ENCODE peak calls at places on chromosome 4, in five cellular contexts. X, F, V, O and T are unnamed samples. For H3K27me3, the result is how much of the 10 kb centered on the place peaks cover.

GRCh38 chr4:96729641-96730040 is 889.7 kb downstream of the PDHA2 start:
- DNase-seq in X (no peak), V (no peak), O (no peak), F (no peak), T (no peak)

GRCh38 chr4:92186239-92186638 is 117.5 kb upstream of the GRID2 start:
- DNase-seq in F (no peak), V (no peak), O (no peak), X (no peak), T (no peak)

GRCh38 chr4:131644619-131645018 is 1504.5 kb upstream of the PCDH10 start:
- DNase-seq in F (peak), O (no peak), V (peak), X (no peak), T (peak)

GRCh38 chr4:24774452-24774851 is 20.9 kb upstream of the SOD3 start:
- DNase-seq in X (no peak), V (no peak), O (no peak), F (peak), T (no peak)

GRCh38 chr4:181650033-181650825 is 593.0 kb upstream of the TENM3 start:
- DNase-seq in V (no peak), X (no peak), O (no peak), F (no peak), T (no peak)

GRCh38 chr4:8281519-8282133 is 12.1 kb downstream of the HTRA3 start:
- DNase-seq in V (no peak), F (peak), X (peak), O (no peak), T (no peak)

GRCh38 chr4:10088135-10089010 is 28.2 kb downstream of the WDR1 start:
- DNase-seq in O (no peak), V (no peak), X (no peak), F (no peak), T (no peak)

GRCh38 chr4:5758741-5759140 is 47.7 kb downstream of the EVC start:
- DNase-seq in V (peak), F (peak), X (no peak), O (no peak), T (no peak)

GRCh38 chr4:175369087-175369486 is 443.0 kb downstream of the GPM6A start:
- DNase-seq in F (peak), X (no peak), V (no peak), O (no peak), T (no peak)

GRCh38 chr4:40209401-40209800 is 12.6 kb downstream of the RHOH start:
- DNase-seq in F (no peak), X (no peak), V (no peak), O (no peak), T (no peak)

GRCh38 chr4:153486281-153487151 is 20.4 kb downstream of the TMEM131L start:
- DNase-seq in V (peak), O (peak), F (peak), X (no peak), T (peak)

GRCh38 chr4:78205601-78206000 is 148.5 kb downstream of the FRAS1 start:
- DNase-seq in F (no peak), O (no peak), X (no peak), V (no peak), T (no peak)

GRCh38 chr4:20493761-20494353 is 206.4 kb upstream of the PACRGL start:
- DNase-seq in F (peak), X (no peak), V (no peak), O (no peak), T (no peak)

GRCh38 chr4:56388311-56388710 is 1.0 kb upstream of the AASDH start:
- DNase-seq in V (no peak), X (no peak), F (no peak), O (no peak), T (no peak)

GRCh38 chr4:67152976-67153375 is 392.3 kb downstream of the CENPC start:
- DNase-seq in O (no peak), V (no peak), F (no peak), X (no peak), T (no peak)

DNA sequence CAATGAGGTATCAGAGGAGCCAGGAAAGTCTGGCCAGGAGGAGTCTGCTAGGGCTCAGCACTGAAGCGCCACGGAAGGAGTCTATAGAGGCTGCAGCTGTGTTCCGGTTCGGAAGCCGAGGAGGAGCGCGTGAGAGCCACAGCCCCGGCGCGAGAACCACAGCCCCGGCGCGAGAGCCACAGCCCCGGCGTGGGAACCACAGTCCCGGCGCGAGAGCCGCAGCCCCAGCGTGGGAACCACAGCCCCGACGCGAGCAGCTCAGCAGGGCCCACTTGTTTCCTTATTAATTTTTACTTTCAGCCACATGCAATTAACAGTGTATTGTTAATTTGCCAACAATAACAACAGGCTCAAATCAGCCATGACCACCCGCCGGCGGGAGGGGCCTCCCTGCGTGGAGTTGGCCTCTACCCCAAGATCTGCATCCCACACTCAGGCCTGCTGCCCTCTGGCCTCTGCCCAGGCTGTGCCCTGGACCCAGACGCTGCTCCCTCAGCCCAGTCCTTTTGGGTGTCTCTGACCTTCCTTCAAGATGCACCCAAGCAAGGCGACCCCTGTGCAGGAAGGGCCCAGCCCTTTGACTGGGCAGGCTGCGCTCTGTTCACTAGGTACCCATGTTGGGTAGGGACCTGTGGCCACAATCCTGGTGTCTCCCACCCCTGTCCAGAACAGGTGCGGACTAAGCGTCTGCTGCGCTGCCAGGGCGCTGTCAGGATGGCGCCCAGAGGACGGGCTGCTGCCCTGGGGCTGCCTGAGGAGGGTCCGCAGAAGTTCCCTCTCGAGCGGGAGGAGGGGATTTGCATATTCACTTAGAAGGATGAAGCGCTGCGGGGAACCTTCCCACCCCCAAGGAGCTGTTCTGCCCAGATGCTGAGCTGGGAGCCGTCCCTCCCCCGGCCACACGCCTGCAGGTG is 113.8 kb downstream of the ADRA2C start:
- DNase-seq in V (no peak), X (no peak), O (no peak), F (no peak), T (no peak)
- H3K27me3 ChIP-seq in V (under half), X (under half), O (under half), F (half or more), T (under half)

GRCh38 chr4:3227878-3228675 is 20.9 kb upstream of the MSANTD1 start:
- DNase-seq in O (no peak), X (peak), V (no peak), F (peak), T (no peak)

GRCh38 chr4:3224971-3225850 is 23.7 kb upstream of the MSANTD1 start:
- DNase-seq in O (no peak), X (peak), V (no peak), F (no peak), T (no peak)

GRCh38 chr4:3225946-3226345 is 23.0 kb upstream of the MSANTD1 start:
- DNase-seq in F (no peak), V (no peak), X (peak), O (no peak), T (no peak)

GRCh38 chr4:3226944-3227343 is 22.0 kb upstream of the MSANTD1 start:
- DNase-seq in F (no peak), V (no peak), O (no peak), X (peak), T (no peak)

GRCh38 chr4:3226467-3226866 is 22.5 kb upstream of the MSANTD1 start:
- DNase-seq in V (no peak), F (no peak), X (peak), O (peak), T (no peak)
- H3K27me3 ChIP-seq in V (under half), F (under half), X (under half), O (under half), T (under half)

DNA sequence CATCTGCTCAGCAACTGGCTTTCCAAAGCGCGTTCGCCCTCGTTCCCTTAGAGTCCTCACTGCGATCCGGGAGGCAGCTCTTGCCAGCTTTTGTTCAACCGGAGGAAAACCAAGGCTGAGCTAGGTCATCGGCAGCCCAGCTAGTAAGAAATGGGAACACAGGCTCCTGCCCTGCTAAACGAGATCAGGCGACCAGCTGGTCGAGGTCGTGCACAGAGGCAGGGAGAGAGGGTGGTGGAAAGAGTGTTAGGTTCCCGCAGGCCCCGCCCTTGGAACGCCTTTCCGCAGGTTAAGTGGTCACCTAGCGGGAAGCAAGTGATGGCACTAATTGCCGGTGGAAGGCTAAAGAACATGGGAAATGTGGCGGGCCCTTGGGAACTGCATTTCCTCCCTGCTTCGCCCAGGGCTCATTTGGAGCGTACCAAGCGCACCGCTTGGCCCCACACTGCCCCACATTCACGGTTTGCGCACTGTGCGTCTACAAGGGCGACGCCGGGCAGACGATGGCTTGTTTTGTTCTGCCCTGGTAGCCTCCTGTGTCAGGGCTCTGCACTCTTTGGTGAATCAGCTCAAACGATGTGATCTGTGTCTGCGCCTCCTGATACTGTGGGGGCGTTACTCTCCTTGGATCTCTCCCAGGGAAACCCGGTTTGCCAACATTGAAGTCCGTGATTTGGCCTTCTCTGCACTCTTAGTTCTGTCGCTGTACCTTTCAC is 7.2 kb upstream of the PRDM8 start:
- DNase-seq in V (no peak), F (peak), X (no peak), O (no peak), T (no peak)
- H3K27me3 ChIP-seq in V (under half), F (under half), X (under half), O (half or more), T (under half)

DNA sequence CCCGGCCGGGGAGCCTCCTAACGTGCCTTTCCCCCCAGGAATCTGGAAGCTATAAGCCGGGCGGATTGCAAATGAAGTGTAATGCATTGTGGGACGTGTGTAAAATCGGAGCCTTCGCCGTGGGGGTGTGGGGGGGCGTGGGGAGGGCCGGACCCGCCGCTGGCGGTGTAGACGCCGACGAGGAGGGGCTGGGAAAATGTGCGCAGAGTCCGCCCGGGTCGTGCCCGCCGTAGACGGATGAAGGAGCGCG is 1.3 kb downstream of the STOX2 start:
- DNase-seq in V (no peak), X (no peak), O (no peak), F (no peak), T (peak)
- H3K27me3 ChIP-seq in V (under half), X (under half), O (under half), F (under half), T (under half)

GRCh38 chr4:152165146-152165545 is 370.7 kb downstream of the FBXW7 start:
- DNase-seq in X (no peak), V (no peak), F (no peak), O (no peak), T (peak)
- H3K27me3 ChIP-seq in X (under half), V (under half), F (under half), O (under half), T (under half)

GRCh38 chr4:185017964-185018772 is at the start of gene HELT:
- DNase-seq in O (no peak), F (no peak), V (no peak), X (no peak), T (no peak)
- H3K27me3 ChIP-seq in O (under half), F (half or more), V (under half), X (under half), T (half or more)

DNA sequence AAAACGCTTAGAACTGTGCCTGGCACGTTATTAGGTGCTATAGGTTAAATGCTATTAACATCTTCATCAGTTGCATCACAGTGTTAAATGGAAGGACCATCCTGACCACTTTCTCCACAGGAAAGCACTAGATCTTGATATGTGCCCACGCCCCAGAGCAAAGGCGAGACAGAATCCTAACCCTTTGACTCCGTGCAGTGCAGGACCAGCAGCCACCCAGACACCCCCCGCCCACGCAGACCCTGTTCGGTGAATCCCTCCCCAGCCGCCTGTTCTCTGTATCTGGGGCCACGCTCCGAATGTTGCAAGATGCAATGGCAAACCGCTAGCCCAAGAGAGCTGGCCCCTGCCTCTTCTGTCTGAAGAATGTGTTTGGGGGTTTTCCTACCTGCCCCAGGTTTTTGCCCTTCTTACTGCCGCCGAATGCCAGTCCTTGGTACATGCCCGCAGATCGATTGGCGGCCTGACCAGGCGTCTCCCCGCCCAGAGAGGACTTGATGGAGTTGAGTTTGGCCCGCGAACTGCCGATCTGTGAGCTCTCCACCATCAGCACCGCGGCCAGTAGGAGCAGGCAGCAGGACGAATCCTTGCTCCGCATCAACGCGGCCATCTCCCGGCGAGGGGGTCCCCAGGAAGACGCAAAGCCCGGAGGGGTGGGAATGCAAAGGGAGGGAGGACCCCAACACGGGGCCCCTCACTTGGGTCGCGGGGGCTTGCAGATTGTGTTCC is 967 bp downstream of the DKK2 start:
- DNase-seq in O (no peak), V (no peak), F (peak), X (peak), T (no peak)
- H3K27me3 ChIP-seq in O (under half), V (under half), F (under half), X (under half), T (half or more)

GRCh38 chr4:41866799-41867677 is 68.2 kb upstream of the TMEM33 start:
- DNase-seq in F (no peak), O (no peak), V (no peak), X (no peak), T (no peak)

GRCh38 chr4:41865981-41866798 is 69.0 kb upstream of the TMEM33 start:
- DNase-seq in F (no peak), V (no peak), X (no peak), O (no peak), T (no peak)

DNA sequence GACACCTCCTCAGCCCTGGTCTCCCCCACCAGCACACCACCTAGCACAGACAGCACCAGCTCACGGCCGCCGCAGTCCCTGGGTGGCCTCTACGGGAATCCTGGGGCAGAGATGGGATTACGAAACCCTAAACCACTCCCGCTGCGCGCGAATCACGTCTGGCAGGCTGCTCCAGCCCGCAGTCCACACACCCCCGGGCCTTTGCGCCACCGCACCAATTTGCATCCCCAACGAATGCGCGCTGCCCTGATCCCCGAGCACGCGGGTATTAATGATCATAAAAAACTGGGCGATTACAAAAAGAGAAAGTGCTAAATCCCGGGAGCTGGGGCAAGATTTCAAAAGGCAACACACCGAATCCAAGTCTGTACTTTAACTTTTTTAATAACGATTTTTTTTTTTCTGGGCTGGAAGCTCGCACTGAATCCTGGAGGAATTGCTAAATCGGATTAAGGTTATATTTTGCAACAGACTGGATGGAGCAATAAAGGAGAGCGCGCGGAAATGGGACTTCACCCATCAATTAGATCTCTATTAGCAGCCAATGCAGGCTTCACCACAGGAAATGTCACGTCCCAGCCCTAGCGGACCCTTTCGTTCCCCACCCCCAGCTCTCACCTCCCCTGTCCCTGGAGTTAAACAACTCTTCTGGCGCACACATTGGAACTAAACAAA is 69.8 kb upstream of the TMEM33 start:
- DNase-seq in O (no peak), F (no peak), X (no peak), V (no peak), T (no peak)
- H3K27me3 ChIP-seq in O (under half), F (under half), X (under half), V (under half), T (under half)